ENCODE peak calls at places on chromosome 10, in ten cellular contexts. R, C, U, G, J, Z, K, I, Q and V are unnamed samples. For H3K4me1, the result is how much of the 10 kb centered on the place peaks cover.

GRCh38 chr10:62652564-62652963 is 152.0 kb upstream of the ADO start:
- DNase-seq in R (no peak), C (no peak), U (no peak), G (no peak), J (no peak), Z (no peak), K (no peak), I (no peak), Q (no peak), V (no peak)

GRCh38 chr10:4131407-4132215 is 346.6 kb upstream of the KLF6 start:
- DNase-seq in R (no peak), C (no peak), U (no peak), G (no peak), J (no peak), Z (peak), K (no peak), I (no peak), Q (no peak), V (no peak)

GRCh38 chr10:110857265-110858158 is 14.2 kb upstream of the PDCD4 start:
- DNase-seq in R (peak), C (peak), U (no peak), G (no peak), J (peak), Z (peak), K (peak), I (no peak), Q (no peak), V (no peak)

GRCh38 chr10:43069597-43069996 is 7.3 kb upstream of the RET start:
- DNase-seq in R (no peak), C (no peak), U (no peak), G (no peak), J (no peak), Z (no peak), K (no peak), I (no peak), Q (no peak), V (no peak)

GRCh38 chr10:20256969-20257368 is 440.7 kb downstream of the PLXDC2 start:
- DNase-seq in R (no peak), C (no peak), U (no peak), G (no peak), J (no peak), Z (no peak), K (no peak), I (no peak), Q (no peak), V (no peak)

GRCh38 chr10:97701438-97702064 is 12.0 kb upstream of the MARVELD1 start:
- DNase-seq in R (peak), C (no peak), U (no peak), G (peak), J (peak), Z (no peak), K (peak), I (no peak), Q (no peak), V (no peak)

GRCh38 chr10:50232261-50232639 is 19.1 kb downstream of the ASAH2 start:
- DNase-seq in R (no peak), C (no peak), U (no peak), G (no peak), J (no peak), Z (no peak), K (no peak), I (no peak), Q (no peak), V (no peak)

GRCh38 chr10:110547139-110547761 is 20.2 kb upstream of the SMC3 start:
- DNase-seq in R (no peak), C (no peak), U (no peak), G (no peak), J (no peak), Z (no peak), K (no peak), I (no peak), Q (no peak), V (no peak)

GRCh38 chr10:101749511-101750016 is 26.4 kb downstream of the FGF8 start:
- DNase-seq in R (no peak), C (no peak), U (no peak), G (no peak), J (no peak), Z (no peak), K (no peak), I (no peak), Q (no peak), V (no peak)

GRCh38 chr10:4501306-4501705 is 324.7 kb upstream of the AKR1E2 start:
- DNase-seq in R (no peak), C (no peak), U (no peak), G (no peak), J (no peak), Z (no peak), K (no peak), I (no peak), Q (no peak), V (no peak)

GRCh38 chr10:4663162-4663992 is 162.6 kb upstream of the AKR1E2 start:
- DNase-seq in R (peak), C (peak), U (peak), G (peak), J (peak), Z (peak), K (peak), I (no peak), Q (peak), V (peak)

GRCh38 chr10:11595395-11595692 is 16.1 kb downstream of the USP6NL start:
- DNase-seq in R (no peak), C (no peak), U (no peak), G (no peak), J (no peak), Z (no peak), K (no peak), I (no peak), Q (no peak), V (no peak)

GRCh38 chr10:118238573-118239240 is 103.4 kb downstream of the FAM204A start:
- DNase-seq in R (no peak), C (no peak), U (no peak), G (no peak), J (no peak), Z (no peak), K (no peak), I (no peak), Q (no peak), V (no peak)

GRCh38 chr10:107051769-107052168 is 112.7 kb downstream of the SORCS1 start:
- DNase-seq in R (no peak), C (no peak), U (no peak), G (no peak), J (no peak), Z (no peak), K (no peak), I (no peak), Q (no peak), V (no peak)

GRCh38 chr10:91634898-91635297 is 2.0 kb upstream of the PPP1R3C start:
- DNase-seq in R (no peak), C (no peak), U (no peak), G (no peak), J (no peak), Z (no peak), K (no peak), I (no peak), Q (no peak), V (no peak)

GRCh38 chr10:78420946-78421732 is 387.5 kb downstream of the RPS24 start:
- DNase-seq in R (peak), C (peak), U (no peak), G (no peak), J (no peak), Z (no peak), K (no peak), I (no peak), Q (no peak), V (no peak)

GRCh38 chr10:86221442-86222335 is 144.9 kb downstream of the GRID1 start:
- DNase-seq in R (no peak), C (no peak), U (no peak), G (no peak), J (no peak), Z (no peak), K (no peak), I (no peak), Q (no peak), V (no peak)

GRCh38 chr10:47378606-47379444 is 5.3 kb downstream of the ZNF488 start:
- DNase-seq in R (no peak), C (peak), U (no peak), G (no peak), J (no peak), Z (no peak), K (no peak), I (no peak), Q (no peak), V (no peak)

GRCh38 chr10:65618125-65618524 is 1307.7 kb upstream of the LRRTM3 start:
- DNase-seq in R (no peak), C (no peak), U (no peak), G (no peak), J (no peak), Z (no peak), K (no peak), I (no peak), Q (no peak), V (no peak)

GRCh38 chr10:49744924-49745605 is 17.1 kb downstream of the OGDHL start:
- DNase-seq in R (no peak), C (no peak), U (no peak), G (no peak), J (no peak), Z (no peak), K (peak), I (no peak), Q (no peak), V (no peak)

GRCh38 chr10:67925449-67926005 is 41.1 kb downstream of the SIRT1 start:
- DNase-seq in R (no peak), C (no peak), U (no peak), G (no peak), J (no peak), Z (no peak), K (no peak), I (no peak), Q (no peak), V (no peak)

GRCh38 chr10:4804505-4804904 is 21.5 kb upstream of the AKR1E2 start:
- DNase-seq in R (no peak), C (no peak), U (no peak), G (no peak), J (no peak), Z (no peak), K (no peak), I (no peak), Q (no peak), V (no peak)

GRCh38 chr10:128963246-128964099 is 503.6 kb upstream of the MGMT start:
- DNase-seq in R (no peak), C (peak), U (no peak), G (no peak), J (no peak), Z (no peak), K (no peak), I (no peak), Q (no peak), V (no peak)

GRCh38 chr10:52316005-52316404 is 1.9 kb downstream of the DKK1 start:
- DNase-seq in R (no peak), C (no peak), U (no peak), G (no peak), J (no peak), Z (no peak), K (no peak), I (no peak), Q (no peak), V (no peak)
- TF ChIP-seq POLR2A in R (no peak), C (no peak), U (no peak), G (no peak), J (no peak), Z (no peak), K (no peak), I (no peak), Q (no peak), V (no peak)

DNA sequence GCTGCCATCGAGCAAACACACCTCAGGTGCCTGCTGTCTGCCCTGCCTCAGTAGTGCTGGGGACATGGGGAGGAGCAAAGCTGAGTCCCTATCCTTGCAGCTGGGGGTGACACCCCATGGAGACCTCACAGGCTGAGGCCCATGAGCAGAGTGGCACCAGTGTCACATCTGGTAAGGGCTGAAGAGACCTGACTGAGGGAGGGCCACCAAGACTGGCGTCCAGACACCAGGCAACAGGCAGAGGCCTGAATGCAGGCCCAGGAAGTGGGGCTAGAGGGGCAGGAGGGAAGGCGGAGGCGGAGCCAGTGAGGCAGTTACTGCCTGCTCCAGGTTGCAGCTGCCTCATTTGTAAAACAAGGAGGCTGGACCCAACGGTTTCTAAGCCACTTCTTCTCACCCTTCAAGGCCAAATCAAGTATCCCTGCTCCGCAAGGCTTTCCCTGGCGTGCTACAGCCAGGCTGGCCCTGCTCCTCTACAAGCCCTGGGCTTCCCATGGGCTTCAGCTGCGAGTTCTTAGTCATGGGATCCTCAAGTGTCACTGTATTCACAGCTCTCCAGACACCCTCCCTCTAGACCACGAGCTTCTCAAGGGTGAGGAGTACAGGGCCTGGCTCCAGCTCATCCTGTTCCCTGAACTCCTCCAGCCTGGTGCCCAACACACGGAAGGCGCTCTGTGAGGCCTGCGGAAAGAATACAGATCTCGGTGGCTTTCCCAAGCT is 39.0 kb downstream of the FAM53B start:
- DNase-seq in R (no peak), C (no peak), U (no peak), G (peak), J (no peak), Z (no peak), K (no peak), I (no peak), Q (no peak), V (no peak)
- H3K4me1 ChIP-seq in R (half or more), C (half or more), U (half or more), G (half or more), J (half or more), Z (under half), K (half or more), I (half or more), Q (half or more), V (half or more)

DNA sequence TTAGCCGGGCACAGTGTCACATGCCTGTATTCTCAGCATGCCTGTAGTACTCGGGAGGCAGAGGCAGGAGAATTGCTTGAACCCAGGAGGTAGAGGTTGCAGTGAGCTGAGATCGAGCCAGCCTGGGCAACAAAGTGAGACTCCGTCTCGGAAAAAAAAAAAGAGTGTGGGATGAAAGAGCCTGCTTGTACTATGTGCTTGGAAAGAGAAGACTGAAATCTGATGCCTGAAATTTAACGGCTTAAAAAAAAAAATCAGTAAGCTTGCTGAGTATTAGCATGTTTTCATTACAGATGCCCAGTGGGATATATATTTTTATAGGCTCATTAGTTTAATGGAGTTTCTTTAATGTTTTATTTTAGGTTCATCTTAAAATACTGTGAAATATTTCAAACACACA is 4.2 kb downstream of the NT5C2 start:
- DNase-seq in R (no peak), C (no peak), U (no peak), G (no peak), J (no peak), Z (no peak), K (no peak), I (no peak), Q (no peak), V (no peak)
- H3K4me3 ChIP-seq in R (no peak), C (no peak), U (no peak), G (no peak), J (no peak), Z (no peak), K (no peak), I (no peak), Q (no peak), V (no peak)

DNA sequence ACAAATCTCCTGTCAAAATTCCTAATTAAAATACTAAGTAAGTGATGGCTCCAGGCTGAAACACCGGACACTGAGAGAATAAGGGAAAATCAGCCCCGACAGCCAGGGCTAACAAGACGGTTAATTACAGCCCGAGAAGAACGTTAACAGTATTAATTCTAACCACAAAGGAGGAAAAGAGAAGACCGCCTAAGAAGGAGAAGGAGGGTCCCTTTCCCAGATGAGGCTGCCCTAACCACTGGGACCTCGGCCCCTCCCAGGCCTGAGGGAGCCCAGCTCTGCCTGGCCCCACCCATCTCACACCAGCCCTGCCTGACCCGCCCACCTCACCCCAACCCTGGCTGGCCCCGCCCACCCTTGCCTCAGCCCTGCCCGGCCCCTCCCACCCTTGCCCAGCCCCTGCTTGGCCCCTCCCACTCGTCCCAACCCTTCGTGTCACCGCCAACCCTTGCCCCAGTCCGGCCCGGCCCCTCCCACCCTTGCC is 51.3 kb downstream of the PWWP2B start:
- DNase-seq in R (peak), C (no peak), U (no peak), G (no peak), J (peak), Z (peak), K (peak), I (peak), Q (peak), V (no peak)
- TF ChIP-seq POLR2A in R (no peak), C (peak), U (no peak), G (no peak), J (peak), Z (no peak), K (no peak), I (peak), Q (peak), V (no peak)

GRCh38 chr10:84336406-84336805 is 8.0 kb downstream of the CCSER2 start:
- DNase-seq in R (no peak), C (no peak), U (no peak), G (no peak), J (no peak), Z (no peak), K (no peak), I (no peak), Q (no peak), V (no peak)

GRCh38 chr10:84335516-84335915 is 7.1 kb downstream of the CCSER2 start:
- DNase-seq in R (no peak), C (no peak), U (no peak), G (no peak), J (no peak), Z (no peak), K (no peak), I (no peak), Q (no peak), V (no peak)

GRCh38 chr10:84337199-84337598 is 8.8 kb downstream of the CCSER2 start:
- DNase-seq in R (no peak), C (no peak), U (no peak), G (no peak), J (no peak), Z (no peak), K (no peak), I (no peak), Q (no peak), V (no peak)

GRCh38 chr10:84333864-84334451 is 5.6 kb downstream of the CCSER2 start:
- DNase-seq in R (no peak), C (no peak), U (no peak), G (no peak), J (no peak), Z (no peak), K (no peak), I (no peak), Q (no peak), V (no peak)

DNA sequence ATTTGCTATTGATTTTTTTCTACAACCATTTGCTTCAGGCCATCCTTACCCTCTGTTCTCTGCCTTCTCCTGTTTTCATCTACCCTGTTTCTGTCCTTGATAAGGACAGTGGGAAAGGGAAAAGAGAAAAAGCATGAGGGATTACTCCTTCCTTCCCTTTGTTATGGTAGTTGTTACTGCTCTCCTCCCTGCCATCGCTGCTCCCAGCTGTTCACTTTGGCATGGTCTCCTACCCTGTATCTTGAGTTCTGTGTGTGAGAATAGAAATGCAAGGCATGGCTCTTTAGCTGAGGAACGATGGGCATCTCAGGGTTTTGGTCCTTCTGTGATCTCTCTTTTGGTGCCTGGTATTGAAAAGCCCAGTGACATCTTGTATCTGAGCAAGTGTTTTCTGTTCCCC is 6.4 kb downstream of the CCSER2 start:
- DNase-seq in R (no peak), C (no peak), U (no peak), G (no peak), J (no peak), Z (no peak), K (no peak), I (no peak), Q (no peak), V (no peak)
- H3K4me1 ChIP-seq in R (under half), C (under half), U (half or more), G (under half), J (under half), Z (under half), K (half or more), I (under half), Q (under half), V (under half)

DNA sequence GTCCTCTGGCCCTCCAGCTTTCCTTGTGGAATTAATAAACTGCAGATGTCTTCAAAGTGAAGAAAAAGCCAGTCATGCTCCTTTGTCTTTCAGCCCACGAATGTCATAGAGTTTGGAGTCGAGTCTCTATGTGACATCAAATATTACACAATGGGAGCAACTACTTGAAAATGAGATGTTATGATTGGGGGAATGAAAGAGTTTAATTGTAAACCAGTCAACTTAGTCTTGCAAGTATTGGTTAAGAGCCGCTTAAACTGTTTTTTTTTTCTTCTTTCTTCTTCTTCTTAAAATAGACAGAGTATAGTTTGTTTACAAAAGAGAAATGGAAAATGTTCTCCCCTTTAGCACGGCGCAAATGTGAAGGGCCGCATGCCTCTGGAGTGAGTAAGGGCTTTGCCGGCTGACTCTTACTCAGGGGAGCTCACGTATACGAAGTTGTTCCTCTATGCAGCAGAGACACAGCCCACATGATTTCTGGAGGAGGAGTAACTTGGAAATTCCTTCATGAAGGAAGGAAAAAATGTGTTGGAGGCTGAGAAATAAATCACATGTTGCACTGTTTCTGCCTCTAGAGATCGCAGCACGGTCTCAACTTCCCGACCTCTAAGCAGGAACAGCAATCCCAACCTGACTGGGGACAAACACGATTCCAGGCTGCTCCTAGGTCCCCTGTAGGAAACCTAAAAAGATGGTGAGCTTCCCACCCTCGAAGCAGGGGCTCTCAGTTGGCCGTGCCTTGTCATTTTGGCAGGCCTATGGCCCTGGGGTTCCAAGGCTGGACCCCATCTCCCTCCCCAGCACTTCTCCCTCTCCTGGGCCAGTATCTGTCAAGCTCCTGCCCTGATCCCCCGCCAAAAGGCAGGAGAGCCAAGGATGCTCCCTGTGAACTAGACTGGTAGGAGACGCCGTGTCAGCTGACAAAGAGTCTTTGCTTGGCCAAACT is 44.9 kb downstream of the MYOF start:
- DNase-seq in R (peak), C (peak), U (peak), G (peak), J (peak), Z (no peak), K (peak), I (no peak), Q (peak), V (peak)
- H3K4me3 ChIP-seq in R (no peak), C (peak), U (no peak), G (no peak), J (no peak), Z (no peak), K (no peak), I (no peak), Q (peak), V (peak)